ENCODE peak calls at places on chromosomes 3 and 15, in five cellular contexts. N is ELF-1, A is SW480, P is GM23248, D is T-helper 17 cell. J is an unnamed sample.

GRCh38 chr15:44489464-44489863 is 47.5 kb upstream of the EIF3J start:
- DNase-seq in N (no peak), A (peak; percentile 50), D (no peak), P (peak; percentile 86), J (no peak)

GRCh38 chr15:36347272-36347864 is 232.1 kb upstream of the CDIN1 start:
- DNase-seq in P (no peak), D (no peak), A (no peak), N (no peak), J (no peak)

GRCh38 chr3:126573492-126574117 is 14.9 kb upstream of the C3orf22 start:
- DNase-seq in A (peak; percentile 63), N (peak; percentile 63), P (no peak), D (no peak), J (no peak)

GRCh38 chr15:45148076-45149059 is 18.6 kb downstream of the DUOX1 start:
- DNase-seq in A (no peak), D (no peak), N (no peak), P (peak; percentile 28), J (no peak)

GRCh38 chr3:178561239-178561638 is 25.0 kb downstream of the KCNMB2 start:
- DNase-seq in D (no peak), N (no peak), A (no peak), P (no peak), J (no peak)

GRCh38 chr15:73965730-73966103 is 26.4 kb downstream of the STOML1 start:
- DNase-seq in A (peak; percentile 63), N (no peak), D (no peak), P (peak; percentile 74), J (no peak)

GRCh38 chr3:53044371-53045106 is 1.3 kb downstream of the SFMBT1 start:
- DNase-seq in P (peak; percentile 66), D (no peak), A (peak; percentile 54), N (peak; percentile 50), J (peak; percentile 8)

GRCh38 chr15:48802867-48803266 is 8.0 kb downstream of the CEP152 start:
- DNase-seq in N (no peak), D (no peak), A (peak; percentile 32), P (peak; percentile 96), J (no peak)

GRCh38 chr3:14725564-14726420 is 50.9 kb downstream of the C3orf20 start:
- DNase-seq in D (no peak), N (peak; percentile 14), P (peak; percentile 24), A (no peak), J (no peak)

GRCh38 chr3:94028093-94028837 is at the start of gene STX19:
- DNase-seq in D (no peak), N (no peak), P (no peak), A (no peak), J (no peak)

GRCh38 chr15:27671794-27672438 is 427.2 kb downstream of the OCA2 start:
- DNase-seq in N (no peak), P (no peak), A (no peak), D (no peak), J (no peak)

GRCh38 chr3:101695779-101696372 is 9.4 kb upstream of the RPL24 start:
- DNase-seq in P (peak; percentile 62), D (no peak), A (peak; percentile 28), N (peak; percentile 58), J (no peak)

GRCh38 chr3:29898609-29899008 is 617.7 kb downstream of the RBMS3 start:
- DNase-seq in D (no peak), A (no peak), N (no peak), P (no peak), J (no peak)

GRCh38 chr3:187678869-187679268 is 8.7 kb upstream of the SST start:
- DNase-seq in D (no peak), P (peak; percentile 86), N (peak; percentile 77), A (peak; percentile 61), J (no peak)

GRCh38 chr15:95826831-95827230 is 503.7 kb upstream of the NR2F2 start:
- DNase-seq in D (no peak), N (no peak), A (peak; percentile 29), P (no peak), J (no peak)

GRCh38 chr3:72143322-72143721 is 358.4 kb upstream of the PROK2 start:
- DNase-seq in P (peak; percentile 72), N (no peak), A (no peak), D (no peak), J (no peak)

GRCh38 chr15:29133321-29133720 is 136.3 kb downstream of the NSMCE3 start:
- DNase-seq in P (no peak), A (no peak), N (no peak), D (no peak), J (no peak)

GRCh38 chr3:197427013-197427412 is 128.6 kb upstream of the DLG1 start:
- DNase-seq in A (no peak), P (no peak), D (no peak), N (no peak), J (no peak)